ENCODE peak calls at places on chromosomes 5 and 9, in six cellular contexts. M is colonic mucosa, E is fibroblast of mammary gland, O is K562, P is fibroblast of the aortic adventitia, Z is GM13977. X is an unnamed sample.

GRCh38 chr9:109776391-109776790 is 3.6 kb upstream of the PALM2AKAP2 start:
- DNase-seq in M (no peak), E (no peak), O (no peak), P (no peak), Z (no peak), X (no peak)

GRCh38 chr5:9513825-9514224 is 32.0 kb downstream of the SEMA5A start:
- DNase-seq in M (no peak), E (peak), O (no peak), P (peak), Z (no peak), X (no peak)

GRCh38 chr5:136123236-136123768 is 9.3 kb upstream of the SMAD5 start:
- DNase-seq in M (peak), E (peak), O (no peak), P (no peak), Z (no peak), X (no peak)

GRCh38 chr9:90219548-90220118 is 423.0 kb downstream of the DIRAS2 start:
- DNase-seq in M (peak), E (no peak), O (peak), P (no peak), Z (peak), X (peak)

GRCh38 chr5:7742241-7742656 is 108.7 kb downstream of the CFAP90 start:
- DNase-seq in M (no peak), E (peak), O (no peak), P (no peak), Z (no peak), X (no peak)

GRCh38 chr5:100826133-100826532 is 76.9 kb downstream of the ST8SIA4 start:
- DNase-seq in M (no peak), E (no peak), O (no peak), P (no peak), Z (peak), X (no peak)

GRCh38 chr5:29614202-29614601 is 1579.3 kb upstream of the CDH6 start:
- DNase-seq in M (no peak), E (no peak), O (no peak), P (no peak), Z (no peak), X (no peak)

GRCh38 chr5:157917909-157918809 is 59.2 kb upstream of the CLINT1 start:
- DNase-seq in M (peak), E (peak), O (peak), P (peak), Z (peak), X (peak)

GRCh38 chr5:72224946-72225427 is 95.1 kb downstream of the MRPS27 start:
- DNase-seq in M (no peak), E (peak), O (no peak), P (peak), Z (no peak), X (no peak)

GRCh38 chr5:132058646-132059042 is 1.8 kb upstream of the IL3 start:
- DNase-seq in M (no peak), E (no peak), O (no peak), P (no peak), Z (no peak), X (no peak)

GRCh38 chr5:137831526-137831925 is 36.1 kb upstream of the MYOT start:
- DNase-seq in M (no peak), E (peak), O (no peak), P (peak), Z (no peak), X (no peak)

GRCh38 chr9:34451545-34451944 is 6.8 kb downstream of the FAM219A start:
- DNase-seq in M (no peak), E (peak), O (peak), P (no peak), Z (peak), X (no peak)

GRCh38 chr5:180352976-180353225 is 235 bp downstream of the GFPT2 start:
- DNase-seq in M (no peak), E (no peak), O (no peak), P (no peak), Z (no peak), X (peak)

GRCh38 chr5:99317136-99317535 is 388.3 kb upstream of the CHD1 start:
- DNase-seq in M (no peak), E (no peak), O (no peak), P (no peak), Z (no peak), X (no peak)

GRCh38 chr9:81150016-81150625 is 539.2 kb downstream of the TLE1 start:
- DNase-seq in M (no peak), E (no peak), O (no peak), P (no peak), Z (no peak), X (no peak)

GRCh38 chr9:95073918-95074317 is 243.6 kb downstream of the FANCC start:
- DNase-seq in M (no peak), E (no peak), O (no peak), P (no peak), Z (no peak), X (no peak)

GRCh38 chr5:130532786-130533185 is 628.5 kb downstream of the CHSY3 start:
- DNase-seq in M (no peak), E (peak), O (no peak), P (no peak), Z (no peak), X (no peak)

GRCh38 chr9:136645903-136646754 is 16.6 kb upstream of the EGFL7 start:
- DNase-seq in M (no peak), E (no peak), O (peak), P (no peak), Z (no peak), X (peak)

GRCh38 chr5:96067902-96068614 is 106.4 kb upstream of the ELL2 start:
- DNase-seq in M (peak), E (peak), O (no peak), P (peak), Z (no peak), X (no peak)

GRCh38 chr5:5271606-5272321 is 131.6 kb downstream of the ADAMTS16 start:
- DNase-seq in M (no peak), E (no peak), O (no peak), P (no peak), Z (no peak), X (no peak)

GRCh38 chr5:68122439-68122906 is 93.1 kb upstream of the PIK3R1 start:
- DNase-seq in M (peak), E (no peak), O (no peak), P (no peak), Z (no peak), X (no peak)

GRCh38 chr9:20032413-20033006 is 243.7 kb upstream of the SLC24A2 start:
- DNase-seq in M (no peak), E (no peak), O (no peak), P (no peak), Z (no peak), X (no peak)

GRCh38 chr5:137398175-137398574 is 101.0 kb downstream of the SPOCK1 start:
- DNase-seq in M (no peak), E (no peak), O (no peak), P (no peak), Z (no peak), X (no peak)

GRCh38 chr5:62767650-62768049 is 189.0 kb downstream of the LRRC70 start:
- DNase-seq in M (no peak), E (no peak), O (no peak), P (no peak), Z (no peak), X (no peak)

GRCh38 chr9:128162215-128163026 is 2.4 kb downstream of the BBLN start:
- DNase-seq in M (no peak), E (peak), O (no peak), P (peak), Z (no peak), X (no peak)

GRCh38 chr9:126630458-126631237 is 16.9 kb downstream of the LMX1B start:
- DNase-seq in M (no peak), E (no peak), O (no peak), P (no peak), Z (no peak), X (peak)

GRCh38 chr5:72485366-72486052 is 21.7 kb downstream of the ZNF366 start:
- DNase-seq in M (no peak), E (no peak), O (no peak), P (no peak), Z (no peak), X (no peak)

GRCh38 chr5:64599226-64599625 is 91.1 kb upstream of the SHISAL2B start:
- DNase-seq in M (no peak), E (no peak), O (no peak), P (no peak), Z (no peak), X (no peak)

GRCh38 chr5:99104538-99105132 is 175.8 kb upstream of the CHD1 start:
- DNase-seq in M (no peak), E (peak), O (peak), P (peak), Z (no peak), X (no peak)

GRCh38 chr9:133405508-133406009 is 12.3 kb downstream of the REXO4 start:
- DNase-seq in M (no peak), E (peak), O (no peak), P (peak), Z (no peak), X (no peak)

GRCh38 chr5:138408023-138408422 is 30.8 kb upstream of the REEP2 start:
- DNase-seq in M (peak), E (no peak), O (no peak), P (no peak), Z (peak), X (no peak)

GRCh38 chr5:75885321-75885720 is 168.1 kb upstream of the POC5 start:
- DNase-seq in M (no peak), E (no peak), O (no peak), P (no peak), Z (no peak), X (no peak)

GRCh38 chr5:58451732-58452565 is 7.9 kb downstream of the PLK2 start:
- DNase-seq in M (no peak), E (no peak), O (no peak), P (peak), Z (no peak), X (no peak)

DNA sequence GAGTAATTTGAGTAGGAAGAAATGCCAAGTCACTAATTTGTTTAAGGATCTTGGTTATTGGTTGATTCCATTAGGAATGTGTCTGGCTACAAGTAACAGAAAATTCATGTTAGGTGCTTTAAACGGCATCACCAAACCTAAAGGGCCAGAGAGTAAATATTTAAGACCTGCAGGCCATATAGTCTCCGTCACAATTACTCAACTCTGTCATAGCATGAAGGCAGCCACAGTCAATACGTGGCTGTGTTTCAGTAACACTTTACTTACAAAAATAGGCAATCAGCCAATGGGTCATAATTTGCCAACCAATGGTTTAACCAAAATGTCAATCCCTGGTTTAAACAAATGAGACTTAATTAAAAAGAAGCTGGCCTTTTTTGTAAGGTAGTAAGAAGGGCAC is 98.5 kb downstream of the ARL15 start:
- DNase-seq in M (no peak), E (no peak), O (no peak), P (no peak), Z (no peak), X (no peak)
- TF ChIP-seq CTCF in M (no peak), E (no peak), O (no peak), P (no peak), Z (no peak), X (no peak)

DNA sequence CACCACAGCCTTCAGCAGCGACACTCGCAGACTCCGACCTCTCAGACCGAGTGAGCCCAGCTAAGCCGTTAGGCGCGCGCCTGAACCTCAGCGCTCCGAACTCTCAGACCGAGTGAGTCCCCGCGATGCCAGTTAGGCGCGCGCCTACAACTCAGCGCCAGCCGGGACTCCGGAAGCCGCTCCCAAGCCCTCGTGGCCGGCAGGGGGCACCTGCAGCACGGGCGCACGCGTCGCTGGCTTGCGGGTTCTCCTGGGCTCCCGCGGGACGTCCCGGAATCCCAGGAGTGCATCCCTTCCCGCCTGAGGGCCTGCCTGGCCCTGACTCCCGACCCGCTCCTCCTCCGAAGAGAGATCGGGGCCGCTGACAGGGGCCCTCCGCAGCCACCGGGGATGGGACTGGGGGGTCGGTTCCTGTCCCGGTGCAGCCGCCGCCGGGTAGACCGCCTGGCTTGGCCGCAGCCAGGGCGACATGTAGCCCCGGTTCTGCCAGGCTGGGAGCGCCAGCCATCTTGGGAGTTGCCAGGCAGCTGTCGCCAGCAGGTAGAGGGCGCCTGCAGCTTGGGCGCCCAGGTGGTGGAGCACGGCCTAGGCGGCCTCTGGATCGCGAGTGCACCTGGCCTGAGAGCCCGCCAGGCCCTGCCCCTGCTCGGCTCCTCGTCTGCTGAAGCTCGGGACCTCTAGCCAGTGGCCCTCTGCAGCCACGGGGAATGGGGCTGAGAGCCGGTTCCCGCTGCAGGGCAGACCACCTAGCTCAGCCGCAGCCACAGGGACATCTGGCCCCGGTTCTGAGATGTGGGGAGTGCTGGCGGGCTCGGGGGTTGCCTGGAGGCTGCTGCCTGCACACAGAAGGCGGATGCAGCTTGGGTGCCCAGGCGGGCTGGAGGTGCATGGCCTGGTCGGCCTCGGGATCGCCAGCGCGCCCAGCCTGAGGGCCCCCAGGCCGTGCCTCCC is at the start of gene ANKRD18A:
- DNase-seq in M (peak), E (peak), O (no peak), P (peak), Z (peak), X (peak)
- TF ChIP-seq CTCF in M (peak), E (peak), O (no peak), P (peak), Z (peak), X (peak)

GRCh38 chr5:172107606-172108005 is 80.4 kb downstream of the STK10 start:
- DNase-seq in M (no peak), E (peak), O (no peak), P (peak), Z (no peak), X (no peak)
- TF ChIP-seq CTCF in M (no peak), E (peak), O (no peak), P (peak), Z (no peak), X (no peak)

GRCh38 chr9:86097510-86098224 is 1.7 kb downstream of the GOLM1 start:
- DNase-seq in M (peak), E (no peak), O (no peak), P (no peak), Z (no peak), X (no peak)

GRCh38 chr9:86096382-86096781 is 3.0 kb downstream of the GOLM1 start:
- DNase-seq in M (no peak), E (peak), O (no peak), P (peak), Z (no peak), X (no peak)

GRCh38 chr9:86102626-86103025 is 3.3 kb upstream of the GOLM1 start:
- DNase-seq in M (no peak), E (no peak), O (no peak), P (no peak), Z (no peak), X (no peak)

GRCh38 chr9:86099695-86100364 is 472 bp upstream of the GOLM1 start:
- DNase-seq in M (peak), E (peak), O (no peak), P (peak), Z (peak), X (peak)

DNA sequence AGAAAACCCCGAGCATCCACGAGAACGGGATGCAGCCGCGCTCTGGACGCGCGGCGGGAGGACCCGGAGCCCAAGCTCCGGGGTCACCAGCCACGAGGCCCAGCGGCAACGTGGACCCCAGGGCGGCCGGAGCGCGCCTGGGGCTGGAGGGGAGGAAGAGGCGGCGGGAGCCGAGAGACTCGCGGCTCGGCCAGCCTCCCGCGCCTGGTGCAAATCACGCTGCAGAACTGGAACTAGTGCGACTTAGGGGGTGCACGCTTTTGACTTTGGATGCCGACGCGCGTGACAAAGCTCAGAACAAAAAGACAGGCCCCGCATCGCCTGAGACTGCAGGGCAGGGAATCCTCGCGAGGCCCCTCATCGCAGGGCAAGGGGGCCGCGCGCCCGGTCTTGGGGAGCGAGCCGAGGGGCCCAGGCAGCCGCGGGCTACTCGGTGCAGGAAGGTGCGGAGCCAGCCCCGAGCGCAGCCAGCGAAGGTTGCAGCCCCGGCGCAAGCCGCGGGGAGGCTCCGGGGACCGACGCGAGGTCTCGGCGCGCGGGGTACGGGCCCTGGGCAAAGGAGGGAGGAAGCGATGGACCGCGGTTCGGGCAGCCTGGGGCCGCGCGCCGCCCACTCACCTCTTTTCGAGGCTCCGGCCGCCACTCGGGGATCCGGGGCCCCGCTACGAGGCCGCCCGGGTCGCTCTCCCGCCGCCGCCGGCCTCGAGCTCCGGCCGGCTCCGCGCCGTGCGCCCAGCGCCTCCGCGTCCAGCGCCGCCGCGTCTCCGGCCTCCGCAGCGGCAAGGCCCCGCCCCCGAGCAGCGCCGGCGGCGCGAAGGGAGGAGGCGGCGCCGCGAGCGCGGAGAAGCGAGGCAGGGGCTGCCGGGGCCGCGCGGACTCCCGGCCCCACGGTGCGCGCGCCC is at the start of gene GOLM1:
- DNase-seq in M (peak), E (peak), O (peak), P (peak), Z (peak), X (peak)
- TF ChIP-seq CTCF in M (no peak), E (no peak), O (no peak), P (peak), Z (peak), X (no peak)

DNA sequence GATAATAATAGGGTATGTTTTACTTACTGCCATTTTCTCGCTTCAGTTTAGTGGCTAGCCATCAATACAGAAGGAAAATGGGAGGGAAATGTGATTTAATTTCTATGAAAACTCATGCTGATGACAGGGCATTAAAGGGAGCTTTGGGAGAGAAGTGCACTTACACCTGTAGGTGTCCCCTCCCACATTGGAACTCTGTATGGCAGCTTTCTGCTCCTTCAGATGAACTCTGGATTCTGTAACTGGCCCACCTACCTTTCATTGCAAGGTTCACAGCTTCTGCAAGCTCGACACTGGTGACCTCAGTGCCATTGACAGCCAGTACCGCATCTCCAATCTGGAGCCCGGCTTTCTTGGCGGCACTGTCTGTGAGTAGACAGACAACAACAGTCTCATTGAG is 63.8 kb downstream of the NUDT12 start:
- DNase-seq in M (no peak), E (no peak), O (no peak), P (no peak), Z (no peak), X (no peak)
- TF ChIP-seq CTCF in M (no peak), E (no peak), O (no peak), P (no peak), Z (no peak), X (no peak)

X was measured in nephron progenitor cell.